ENCODE peak calls at places on chromosome 2, in seven cellular contexts. X is dorsolateral prefrontal cortex, B is HFF-Myc, R is GM23338, S is pancreas, L is upper lobe of right lung, P is brain microvascular endothelial cell. O is an unnamed sample.

GRCh38 chr2:61707984-61708852 is 145.6 kb downstream of the FAM161A start:
- DNase-seq in B (peak; percentile 10), R (no peak), X (no peak), P (peak; percentile 73), S (no peak), L (no peak), O (no peak)

GRCh38 chr2:88709117-88709739 is 17.8 kb downstream of the RPIA start:
- DNase-seq in B (no peak), X (no peak), S (no peak), P (peak; percentile 6), R (no peak), L (no peak), O (peak; percentile 39)

GRCh38 chr2:217920879-217921603 is 81.8 kb downstream of the TNS1 start:
- DNase-seq in P (no peak), S (no peak), L (no peak), B (no peak), X (no peak), R (peak; percentile 64), O (no peak)

GRCh38 chr2:10876963-10877362 is 34.8 kb upstream of the KCNF1 start:
- DNase-seq in R (no peak), P (no peak), S (no peak), X (no peak), B (no peak), L (no peak), O (no peak)

GRCh38 chr2:240443891-240444301 is 8.4 kb downstream of the GPC1 start:
- DNase-seq in P (no peak), L (no peak), X (no peak), B (no peak), R (no peak), S (no peak), O (no peak)

GRCh38 chr2:163319006-163319405 is 416.8 kb downstream of the FIGN start:
- DNase-seq in X (no peak), P (peak; percentile 50), S (no peak), L (no peak), B (peak; percentile 3), R (no peak), O (peak; percentile 2)

GRCh38 chr2:165718811-165719210 is 75.2 kb downstream of the GALNT3 start:
- DNase-seq in B (no peak), S (no peak), P (no peak), L (no peak), R (no peak), X (no peak), O (no peak)

GRCh38 chr2:70664525-70664924 is 103.5 kb downstream of the ADD2 start:
- DNase-seq in L (no peak), R (no peak), X (no peak), S (no peak), B (no peak), P (no peak), O (no peak)

GRCh38 chr2:28926837-28927236 is 32.4 kb downstream of the WDR43 start:
- DNase-seq in P (no peak), B (peak; percentile 58), X (no peak), R (no peak), L (no peak), S (no peak), O (peak; percentile 10)

GRCh38 chr2:42104621-42105020 is 56.8 kb downstream of the PKDCC start:
- DNase-seq in L (no peak), P (no peak), R (no peak), B (no peak), S (no peak), X (no peak), O (no peak)

GRCh38 chr2:163471947-163472346 is 263.9 kb downstream of the FIGN start:
- DNase-seq in S (no peak), R (peak; percentile 29), L (no peak), P (peak; percentile 49), X (no peak), B (no peak), O (peak; percentile 32)

GRCh38 chr2:212537311-212538155 is 1.1 kb downstream of the ERBB4 start:
- DNase-seq in P (no peak), X (peak; percentile 51), R (peak; percentile 79), S (peak; percentile 70), L (peak; percentile 76), B (no peak), O (no peak)

GRCh38 chr2:15786901-15787300 is 153.4 kb upstream of the MYCN start:
- DNase-seq in X (no peak), S (no peak), P (no peak), R (no peak), L (no peak), B (no peak), O (no peak)

GRCh38 chr2:40824269-40824668 is 372.4 kb upstream of the SLC8A1 start:
- DNase-seq in P (no peak), R (no peak), S (no peak), X (no peak), B (no peak), L (no peak), O (no peak)

GRCh38 chr2:26785431-26786206 is at the start of gene CENPA:
- DNase-seq in S (peak; percentile 94), P (peak; percentile 100), R (peak; percentile 99), B (peak; percentile 99), L (peak; percentile 96), X (peak; percentile 97), O (peak; percentile 100)

DNA sequence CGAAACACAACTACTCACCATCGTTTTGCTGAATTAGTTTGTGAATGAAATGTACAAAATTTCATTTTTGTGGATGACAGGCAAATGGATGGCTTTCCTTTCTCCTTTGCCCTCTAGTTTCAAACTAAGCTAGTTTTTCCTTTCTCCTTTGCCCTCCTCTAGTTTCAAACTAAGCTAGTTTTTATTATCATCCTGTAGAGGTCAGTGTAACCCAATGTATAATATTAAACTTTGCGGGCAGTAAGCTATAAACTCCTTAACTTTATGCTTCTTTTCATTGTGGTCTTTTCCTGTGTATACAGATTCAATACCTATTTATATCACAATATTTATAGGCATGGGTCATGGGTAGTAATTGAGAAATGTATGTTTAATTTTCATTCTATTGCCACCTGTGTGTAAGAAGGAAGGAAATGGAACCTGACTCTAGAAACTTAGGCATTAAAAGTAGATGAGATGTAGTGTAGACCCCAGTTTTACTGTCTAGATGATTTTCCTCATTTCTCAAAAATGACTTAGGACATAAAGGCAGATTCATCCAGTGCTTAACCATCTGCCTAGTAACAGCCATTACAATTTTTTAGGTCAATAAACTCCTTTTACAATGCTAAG is 58.1 kb downstream of the MAP3K19 start:
- DNase-seq in P (no peak), R (peak; percentile 63), B (peak; percentile 2), X (no peak), L (no peak), S (no peak), O (peak; percentile 40)
- TF ChIP-seq CTCF in P (peak; percentile 30), R (no peak), B (peak; percentile 15), X (peak; percentile 50), L (peak; percentile 46), S (no peak), O (peak; percentile 55)

DNA sequence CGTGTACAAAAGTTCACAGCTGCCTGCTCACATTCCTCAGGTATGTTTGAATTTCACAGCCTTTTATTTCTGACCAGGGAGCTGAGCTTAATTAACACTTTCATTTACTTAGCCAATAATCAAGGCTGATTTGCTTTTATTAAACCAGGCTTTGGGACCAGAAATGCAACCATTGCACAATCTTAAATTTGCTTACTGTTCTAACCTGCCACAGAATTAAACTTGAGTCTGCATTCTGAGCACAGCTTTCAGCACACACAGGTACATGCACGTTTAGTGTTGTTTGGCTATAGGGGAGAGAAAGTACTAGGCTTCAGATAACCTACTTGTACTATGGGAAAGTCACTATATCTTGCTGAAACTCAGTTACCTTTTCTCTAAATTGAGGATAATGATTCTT is 372.4 kb upstream of the ATP5MC3 start:
- DNase-seq in R (no peak), B (no peak), P (no peak), S (no peak), L (no peak), X (no peak), O (no peak)
- H3K4me3 ChIP-seq in R (no peak overlapping the region), B (no peak overlapping the region), P (no peak overlapping the region), S (no peak overlapping the region), L (no peak overlapping the region), X (no peak overlapping the region), O (no peak overlapping the region)

GRCh38 chr2:133422946-133423345 is 145.3 kb downstream of the NCKAP5 start:
- DNase-seq in S (no peak), L (no peak), B (no peak), P (no peak), R (no peak), X (no peak), O (peak; percentile 59)

GRCh38 chr2:133420748-133421147 is 147.5 kb downstream of the NCKAP5 start:
- DNase-seq in X (no peak), B (no peak), R (no peak), S (no peak), L (no peak), P (no peak), O (no peak)

GRCh38 chr2:133418671-133419070 is 149.6 kb downstream of the NCKAP5 start:
- DNase-seq in X (no peak), B (no peak), L (no peak), P (no peak), R (no peak), S (no peak), O (no peak)

GRCh38 chr2:133424876-133425275 is 143.4 kb downstream of the NCKAP5 start:
- DNase-seq in X (no peak), L (no peak), S (no peak), R (no peak), B (no peak), P (no peak), O (peak; percentile 9)

DNA sequence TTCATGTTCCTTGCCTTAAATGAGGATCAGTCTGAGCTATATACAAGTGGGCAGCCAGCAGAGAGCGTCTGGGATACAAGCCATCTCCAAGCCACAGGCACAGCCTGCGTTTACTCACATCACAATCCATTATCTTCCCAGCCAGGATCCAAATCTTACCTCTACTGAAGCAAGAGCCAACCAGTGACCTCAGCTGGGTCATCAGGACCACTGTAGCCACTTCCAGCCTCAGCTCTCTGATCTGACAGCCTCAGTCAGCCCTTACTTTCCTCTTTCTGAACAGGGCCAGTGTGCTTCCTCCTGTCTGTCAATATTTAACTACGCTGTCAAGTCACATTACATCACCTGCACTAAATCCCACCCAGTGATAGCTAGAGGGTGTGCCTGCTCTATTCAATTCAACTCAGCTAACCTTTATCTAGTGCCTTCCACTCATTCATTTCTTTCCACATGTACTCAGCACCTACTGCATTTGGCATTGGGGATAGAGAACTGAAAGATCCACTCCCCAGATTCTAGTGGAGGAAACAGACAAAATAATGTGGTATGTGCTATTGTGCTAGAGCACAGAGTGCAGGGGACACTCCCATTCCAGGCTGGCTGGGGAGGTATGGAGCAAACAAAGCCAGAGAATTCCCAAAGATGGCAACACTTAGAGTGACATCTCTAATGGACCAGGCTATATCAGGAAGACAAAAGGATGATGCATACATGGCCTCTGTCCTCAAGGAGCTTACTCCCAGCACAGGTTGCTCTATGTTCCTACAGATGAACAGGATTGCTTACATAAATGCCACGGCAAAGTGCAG is 146.5 kb downstream of the NCKAP5 start:
- DNase-seq in P (no peak), S (no peak), B (no peak), R (peak; percentile 12), L (no peak), X (no peak), O (peak; percentile 29)
- TF ChIP-seq CTCF in P (no peak), S (no peak), B (no peak), R (peak; percentile 16), L (no peak), X (peak; percentile 7), O (no peak)

GRCh38 chr2:215063526-215063925 is 74.9 kb downstream of the ABCA12 start:
- DNase-seq in S (no peak), X (no peak), B (no peak), R (no peak), P (no peak), L (no peak), O (no peak)

GRCh38 chr2:215060851-215061541 is 77.4 kb downstream of the ABCA12 start:
- DNase-seq in P (peak; percentile 4), R (no peak), B (no peak), S (no peak), X (no peak), L (no peak), O (no peak)

GRCh38 chr2:215055891-215056290 is 82.5 kb downstream of the ABCA12 start:
- DNase-seq in X (no peak), B (no peak), S (no peak), R (no peak), P (no peak), L (no peak), O (no peak)

GRCh38 chr2:215059724-215060123 is 78.7 kb downstream of the ABCA12 start:
- DNase-seq in R (no peak), P (peak; percentile 48), X (no peak), B (no peak), S (no peak), L (no peak), O (no peak)
- H3K4me3 ChIP-seq in R (no peak overlapping the region), P (no peak overlapping the region), X (no peak overlapping the region), B (no peak overlapping the region), S (no peak overlapping the region), L (no peak overlapping the region), O (no peak overlapping the region)

O was measured in AG10803.